ENCODE peak calls at places on chromosomes 4 and X, in four cellular contexts. N is SJSA1, E is spleen, I is cardiac muscle cell. R is an unnamed sample.

GRCh38 chr4:44162538-44163270 is 285.9 kb downstream of the KCTD8 start:
- DNase-seq in E (no peak), I (no peak), N (no peak), R (no peak)

GRCh38 chr4:5158825-5159224 is 107.5 kb downstream of the STK32B start:
- DNase-seq in N (no peak), E (no peak), I (no peak), R (no peak)

GRCh38 chr4:130233377-130234047 is 1137.6 kb downstream of the C4orf33 start:
- DNase-seq in E (no peak), I (no peak), N (no peak), R (no peak)

GRCh38 chrX:38871129-38872029 is 70.1 kb downstream of the MID1IP1 start:
- DNase-seq in I (no peak), E (no peak), N (no peak), R (no peak)

GRCh38 chrX:155747520-155747919 is 133.6 kb upstream of the VAMP7 start:
- DNase-seq in N (no peak), I (no peak), E (no peak), R (no peak)

GRCh38 chrX:129634541-129634940 is 20.2 kb downstream of the APLN start:
- DNase-seq in E (no peak), N (no peak), I (no peak), R (no peak)

GRCh38 chr4:84286048-84286447 is 213.0 kb downstream of the NKX6-1 start:
- DNase-seq in N (no peak), E (no peak), I (no peak), R (no peak)

GRCh38 chr4:24885342-24885741 is 27.5 kb downstream of the CCDC149 start:
- DNase-seq in I (no peak), E (no peak), N (no peak), R (no peak)

GRCh38 chr4:139454646-139455045 is 725 bp downstream of the RAB33B start:
- DNase-seq in E (no peak), N (no peak), I (no peak), R (no peak)

GRCh38 chr4:37661643-37662221 is 24.4 kb downstream of the RELL1 start:
- DNase-seq in E (no peak), I (no peak), N (no peak), R (no peak)

GRCh38 chrX:110396777-110397176 is 38.1 kb downstream of the RTL9 start:
- DNase-seq in N (no peak), I (no peak), E (no peak), R (no peak)

GRCh38 chr4:25949166-25949748 is 35.2 kb downstream of the SMIM20 start:
- DNase-seq in I (no peak), E (no peak), N (no peak), R (no peak)

GRCh38 chrX:111447298-111447697 is 35.3 kb upstream of the DCX start:
- DNase-seq in N (no peak), E (no peak), I (peak; percentile 74), R (no peak)

GRCh38 chr4:100348472-100348871 is 158.2 kb upstream of the DDIT4L start:
- DNase-seq in N (peak; percentile 73), E (no peak), I (no peak), R (peak; percentile 71)

GRCh38 chr4:40629401-40630334 is at the start of gene RBM47:
- DNase-seq in I (peak; percentile 61), N (no peak), E (peak; percentile 93), R (no peak)

GRCh38 chr4:188550296-188550695 is 411.1 kb downstream of the TRIML1 start:
- DNase-seq in N (no peak), E (no peak), I (no peak), R (no peak)

GRCh38 chr4:146342600-146343192 is 128.4 kb downstream of the REELD1 start:
- DNase-seq in N (no peak), E (no peak), I (peak; percentile 46), R (no peak)

GRCh38 chr4:119238068-119238722 is 25.7 kb downstream of the USP53 start:
- DNase-seq in E (no peak), N (no peak), I (no peak), R (no peak)

DNA sequence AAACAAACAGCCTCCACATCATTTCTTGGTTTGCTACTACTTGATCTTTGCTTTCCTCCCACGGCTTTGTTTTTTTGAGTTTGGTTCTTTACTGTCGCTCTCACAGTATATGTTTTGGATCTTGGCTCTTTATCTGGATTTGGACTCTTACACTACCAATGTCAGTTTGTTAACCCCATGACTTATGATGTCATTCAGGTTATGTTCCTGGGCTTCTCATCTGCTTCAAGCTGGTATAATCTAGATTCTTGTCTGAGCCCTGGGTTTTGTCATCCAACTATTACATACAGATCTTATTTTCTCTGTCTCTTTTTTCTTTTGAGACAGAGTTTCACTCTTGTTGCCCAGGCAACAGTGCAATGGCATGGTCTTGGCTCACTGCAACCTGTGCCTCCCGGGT is 482.9 kb upstream of the TEX13C start:
- DNase-seq in I (no peak), N (no peak), E (no peak), R (no peak)
- H3K27ac ChIP-seq in I (no peak overlapping the region), N (no peak overlapping the region), E (no peak overlapping the region), R (no peak overlapping the region)

GRCh38 chr4:74110670-74111069 is 11.7 kb upstream of the CXCL2 start:
- DNase-seq in E (no peak), N (no peak), I (no peak), R (no peak)

GRCh38 chr4:74111576-74111975 is 12.6 kb upstream of the CXCL2 start:
- DNase-seq in I (no peak), E (no peak), N (no peak), R (no peak)

GRCh38 chr4:74112399-74113090 is 13.6 kb upstream of the CXCL2 start:
- DNase-seq in I (no peak), E (no peak), N (no peak), R (no peak)

GRCh38 chr4:74109894-74110605 is 11.1 kb upstream of the CXCL2 start:
- DNase-seq in N (peak; percentile 74), E (no peak), I (no peak), R (peak; percentile 33)

DNA sequence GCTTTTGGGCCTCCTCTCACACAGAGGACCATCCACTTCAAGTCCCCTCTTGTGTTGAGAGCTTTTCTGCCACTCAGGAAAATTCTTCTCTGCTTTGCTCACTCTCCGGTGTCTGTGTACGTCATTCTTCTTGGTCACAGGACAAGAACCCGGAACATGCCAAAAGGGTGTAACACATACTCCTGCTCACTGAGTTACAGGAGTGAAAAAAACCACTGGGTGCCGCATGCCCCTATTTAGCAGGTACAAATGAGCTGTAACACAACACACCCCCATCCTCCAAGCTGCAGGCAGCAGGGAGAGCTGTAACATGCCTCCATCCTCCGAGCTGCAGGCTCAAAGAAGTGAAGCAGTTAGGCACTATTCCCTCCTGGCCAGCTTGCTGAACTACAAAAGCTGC is 13.0 kb upstream of the CXCL2 start:
- DNase-seq in I (peak; percentile 34), E (no peak), N (no peak), R (peak; percentile 97)
- H3K27ac ChIP-seq in I (no peak overlapping the region), E (no peak overlapping the region), N (peak overlapping the region; percentile 98), R (peak overlapping the region; percentile 94)

GRCh38 chrX:24646745-24647182 is 383 bp downstream of the PCYT1B start:
- DNase-seq in I (peak; percentile 66), N (no peak), E (no peak), R (no peak)

GRCh38 chrX:24643116-24643515 is 4.0 kb downstream of the PCYT1B start:
- DNase-seq in I (no peak), N (no peak), E (no peak), R (no peak)

GRCh38 chrX:24651783-24652182 is 4.6 kb upstream of the PCYT1B start:
- DNase-seq in E (no peak), I (no peak), N (no peak), R (no peak)

GRCh38 chrX:24647257-24648058 is at the start of gene PCYT1B:
- DNase-seq in N (peak; percentile 43), E (peak; percentile 82), I (peak; percentile 96), R (no peak)
- H3K27ac ChIP-seq in N (no peak within 1 kb of the TSS), E (no peak within 1 kb of the TSS), I (peak within 1 kb of the TSS; percentile 80), R (no peak within 1 kb of the TSS)

GRCh38 chr4:185809517-185810071 is 2.4 kb downstream of the SORBS2 start:
- DNase-seq in E (no peak), I (no peak), N (no peak), R (no peak)
- H3K27ac ChIP-seq in E (peak overlapping the region; percentile 70), I (peak overlapping the region; percentile 96), N (no peak overlapping the region), R (no peak overlapping the region)

GRCh38 chr4:105596676-105597075 is 44.3 kb downstream of the ARHGEF38 start:
- DNase-seq in N (no peak), I (peak; percentile 9), E (no peak), R (no peak)

GRCh38 chr4:105599475-105599874 is 47.1 kb downstream of the ARHGEF38 start:
- DNase-seq in N (no peak), E (no peak), I (no peak), R (no peak)

GRCh38 chr4:105598044-105598443 is 45.6 kb downstream of the ARHGEF38 start:
- DNase-seq in E (no peak), N (no peak), I (no peak), R (no peak)

GRCh38 chr4:105600256-105600655 is 47.8 kb downstream of the ARHGEF38 start:
- DNase-seq in I (no peak), N (no peak), E (no peak), R (no peak)

DNA sequence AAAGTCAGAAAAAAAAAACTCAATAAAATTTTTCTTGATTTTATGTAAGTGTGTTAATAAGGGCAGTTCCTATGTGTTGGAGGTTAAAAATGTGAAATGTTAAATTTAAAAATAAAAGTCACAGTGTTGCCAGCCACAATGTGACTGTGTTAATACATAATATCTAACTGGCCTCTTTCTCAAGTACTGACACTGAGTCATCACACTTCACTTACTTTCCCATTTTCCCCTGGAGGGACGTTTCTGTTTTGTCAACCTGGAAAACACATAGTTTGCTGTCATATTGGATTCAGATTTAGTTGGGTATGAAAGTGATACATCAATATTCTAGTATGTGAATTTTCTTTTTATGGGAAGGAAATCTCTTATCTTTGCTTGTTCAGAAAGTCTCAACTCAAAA is 46.4 kb downstream of the ARHGEF38 start:
- DNase-seq in N (no peak), I (no peak), E (no peak), R (no peak)
- H3K27ac ChIP-seq in N (no peak overlapping the region), I (no peak overlapping the region), E (no peak overlapping the region), R (no peak overlapping the region)

R was measured in keratinocyte.